ENCODE peak calls at places on chromosomes 4 and X, in nine cellular contexts. One of them, this sample, is unnamed.

GRCh38 chr4:78642934-78643333 is 91.4 kb downstream of the ANXA3 start:
- DNase-seq in lower lobe of right lung: no peak
- DNase-seq in MM.1S: no peak
- DNase-seq in WTC11: no peak
- DNase-seq in right lobe of liver: no peak
- DNase-seq in endothelial cell: no peak
- DNase-seq in AG09309: no peak
- DNase-seq in heart right ventricle: no peak
- DNase-seq in RWPE1: no peak
- DNase-seq in this sample: no peak

GRCh38 chrX:1222511-1223252 is 10.2 kb upstream of the CRLF2 start:
- DNase-seq in WTC11: no peak
- DNase-seq in AG09309: no peak
- DNase-seq in heart right ventricle: no peak
- DNase-seq in MM.1S: no peak
- DNase-seq in lower lobe of right lung: no peak
- DNase-seq in RWPE1: no peak
- DNase-seq in right lobe of liver: no peak
- DNase-seq in endothelial cell: no peak
- DNase-seq in this sample: no peak

GRCh38 chr4:76969493-76969892 is 19.9 kb downstream of the SEPTIN11 start:
- DNase-seq in AG09309: no peak
- DNase-seq in WTC11: no peak
- DNase-seq in RWPE1: no peak
- DNase-seq in lower lobe of right lung: no peak
- DNase-seq in right lobe of liver: no peak
- DNase-seq in MM.1S: no peak
- DNase-seq in heart right ventricle: no peak
- DNase-seq in endothelial cell: no peak
- DNase-seq in this sample: no peak

GRCh38 chrX:18353931-18354368 is 538 bp downstream of the SCML2 start:
- DNase-seq in lower lobe of right lung: no peak
- DNase-seq in WTC11: peak
- DNase-seq in MM.1S: peak
- DNase-seq in RWPE1: no peak
- DNase-seq in heart right ventricle: peak
- DNase-seq in AG09309: no peak
- DNase-seq in right lobe of liver: peak
- DNase-seq in endothelial cell: peak
- DNase-seq in this sample: peak

GRCh38 chr4:127686656-127687055 is 43.5 kb upstream of the SLC25A31 start:
- DNase-seq in AG09309: no peak
- DNase-seq in RWPE1: peak
- DNase-seq in heart right ventricle: no peak
- DNase-seq in endothelial cell: no peak
- DNase-seq in right lobe of liver: no peak
- DNase-seq in MM.1S: no peak
- DNase-seq in WTC11: no peak
- DNase-seq in lower lobe of right lung: no peak
- DNase-seq in this sample: no peak

GRCh38 chr4:144906181-144906895 is 191.7 kb downstream of the ANAPC10 start:
- DNase-seq in MM.1S: peak
- DNase-seq in AG09309: no peak
- DNase-seq in WTC11: no peak
- DNase-seq in lower lobe of right lung: no peak
- DNase-seq in right lobe of liver: no peak
- DNase-seq in endothelial cell: no peak
- DNase-seq in RWPE1: no peak
- DNase-seq in heart right ventricle: no peak
- DNase-seq in this sample: no peak

GRCh38 chr4:66094070-66094469 is 423.8 kb upstream of the EPHA5 start:
- DNase-seq in AG09309: no peak
- DNase-seq in MM.1S: no peak
- DNase-seq in WTC11: no peak
- DNase-seq in lower lobe of right lung: no peak
- DNase-seq in heart right ventricle: no peak
- DNase-seq in right lobe of liver: no peak
- DNase-seq in RWPE1: no peak
- DNase-seq in endothelial cell: no peak
- DNase-seq in this sample: no peak

GRCh38 chr4:173325007-173325736 is 9.0 kb downstream of the HMGB2 start:
- DNase-seq in AG09309: no peak
- DNase-seq in heart right ventricle: no peak
- DNase-seq in RWPE1: no peak
- DNase-seq in MM.1S: no peak
- DNase-seq in lower lobe of right lung: no peak
- DNase-seq in right lobe of liver: no peak
- DNase-seq in endothelial cell: no peak
- DNase-seq in WTC11: no peak
- DNase-seq in this sample: no peak

GRCh38 chr4:119679251-119679650 is 50.6 kb upstream of the PDE5A start:
- DNase-seq in MM.1S: no peak
- DNase-seq in AG09309: no peak
- DNase-seq in WTC11: no peak
- DNase-seq in right lobe of liver: no peak
- DNase-seq in endothelial cell: no peak
- DNase-seq in lower lobe of right lung: no peak
- DNase-seq in RWPE1: no peak
- DNase-seq in heart right ventricle: no peak
- DNase-seq in this sample: no peak

GRCh38 chr4:87071401-87071800 is 136.6 kb downstream of the AFF1 start:
- DNase-seq in WTC11: no peak
- DNase-seq in RWPE1: no peak
- DNase-seq in AG09309: no peak
- DNase-seq in MM.1S: no peak
- DNase-seq in right lobe of liver: peak
- DNase-seq in heart right ventricle: peak
- DNase-seq in lower lobe of right lung: no peak
- DNase-seq in endothelial cell: no peak
- DNase-seq in this sample: no peak

DNA sequence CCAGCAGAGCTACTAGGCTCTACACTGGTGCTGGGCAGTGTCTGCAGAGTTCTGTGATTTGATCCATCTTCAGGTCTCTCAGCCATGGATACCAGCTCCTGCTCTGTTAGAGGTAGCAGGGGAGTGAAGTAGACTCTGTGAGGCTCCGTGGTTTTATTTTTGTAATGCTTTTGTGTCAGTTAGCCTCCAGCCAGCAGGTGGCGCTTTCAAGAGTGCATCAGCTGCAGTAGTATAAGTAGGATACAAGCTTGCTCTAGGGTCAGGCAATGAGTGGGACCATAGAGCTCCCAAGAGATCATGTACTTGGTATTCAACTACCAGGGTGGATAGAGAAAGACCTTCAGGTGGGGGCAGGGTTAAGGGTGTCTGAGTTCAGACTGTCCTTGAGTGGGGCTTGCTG is 362.5 kb upstream of the TRAM1L1 start:
- DNase-seq in heart right ventricle: no peak
- DNase-seq in endothelial cell: peak
- DNase-seq in RWPE1: no peak
- DNase-seq in MM.1S: peak
- DNase-seq in WTC11: peak
- DNase-seq in AG09309: no peak
- DNase-seq in right lobe of liver: no peak
- DNase-seq in lower lobe of right lung: no peak
- DNase-seq in this sample: no peak
- TF ChIP-seq CTCF in heart right ventricle: no peak
- TF ChIP-seq CTCF in endothelial cell: peak
- TF ChIP-seq CTCF in RWPE1: peak
- TF ChIP-seq CTCF in MM.1S: peak
- TF ChIP-seq CTCF in WTC11: peak
- TF ChIP-seq CTCF in AG09309: no peak
- TF ChIP-seq CTCF in right lobe of liver: peak
- TF ChIP-seq CTCF in lower lobe of right lung: no peak
- TF ChIP-seq CTCF in this sample: no peak

DNA sequence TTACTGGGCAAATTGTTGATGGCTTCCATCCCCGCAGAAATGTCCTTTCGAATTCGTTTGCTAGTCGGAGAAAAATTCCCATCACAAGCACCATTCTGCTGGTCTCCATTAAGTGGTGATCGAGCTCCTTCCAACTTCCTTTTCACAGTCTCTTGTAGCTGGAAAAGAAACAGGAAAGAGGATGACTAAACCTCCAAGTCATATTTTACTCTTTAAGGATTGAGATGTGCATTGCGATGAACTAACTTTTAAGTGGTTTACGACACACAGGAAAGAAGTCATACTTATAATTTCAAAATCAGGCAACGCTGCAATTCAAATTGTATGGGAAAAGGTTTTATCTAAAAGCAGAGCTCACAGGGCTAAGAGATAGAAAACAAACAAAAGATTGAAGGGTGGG is 225.2 kb downstream of the MGST2 start:
- DNase-seq in RWPE1: peak
- DNase-seq in MM.1S: no peak
- DNase-seq in heart right ventricle: no peak
- DNase-seq in right lobe of liver: no peak
- DNase-seq in AG09309: peak
- DNase-seq in WTC11: no peak
- DNase-seq in endothelial cell: no peak
- DNase-seq in lower lobe of right lung: no peak
- DNase-seq in this sample: no peak
- TF ChIP-seq CTCF in RWPE1: no peak
- TF ChIP-seq CTCF in MM.1S: no peak
- TF ChIP-seq CTCF in heart right ventricle: peak
- TF ChIP-seq CTCF in right lobe of liver: no peak
- TF ChIP-seq CTCF in AG09309: no peak
- TF ChIP-seq CTCF in WTC11: no peak
- TF ChIP-seq CTCF in endothelial cell: no peak
- TF ChIP-seq CTCF in lower lobe of right lung: no peak
- TF ChIP-seq CTCF in this sample: no peak

GRCh38 chr4:2009651-2010233 is 968 bp upstream of the NELFA start:
- DNase-seq in MM.1S: peak
- DNase-seq in AG09309: no peak
- DNase-seq in WTC11: peak
- DNase-seq in lower lobe of right lung: peak
- DNase-seq in endothelial cell: peak
- DNase-seq in RWPE1: peak
- DNase-seq in heart right ventricle: peak
- DNase-seq in right lobe of liver: peak
- DNase-seq in this sample: peak
- TF ChIP-seq CTCF in MM.1S: no peak
- TF ChIP-seq CTCF in AG09309: no peak
- TF ChIP-seq CTCF in WTC11: no peak
- TF ChIP-seq CTCF in lower lobe of right lung: peak
- TF ChIP-seq CTCF in endothelial cell: no peak
- TF ChIP-seq CTCF in RWPE1: peak
- TF ChIP-seq CTCF in heart right ventricle: peak
- TF ChIP-seq CTCF in right lobe of liver: peak
- TF ChIP-seq CTCF in this sample: no peak

DNA sequence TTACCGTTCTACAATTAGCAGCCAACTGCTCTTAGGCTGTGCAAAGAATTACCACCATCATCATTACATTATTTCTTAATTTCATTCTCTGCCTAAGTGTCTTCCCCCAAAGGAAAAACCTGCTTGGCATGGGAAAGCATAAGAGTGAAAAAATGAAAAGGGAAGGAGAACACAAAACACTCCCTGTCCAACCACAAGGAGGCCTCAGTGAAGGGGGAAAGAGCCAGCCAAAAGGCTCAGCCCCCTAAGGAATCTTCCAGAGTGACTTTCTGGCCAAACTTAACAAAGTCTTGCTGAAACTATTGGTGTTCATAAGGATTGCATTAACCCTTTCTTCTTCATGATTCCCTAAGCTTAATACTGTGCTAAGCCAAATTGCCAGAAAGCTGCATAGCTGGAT is 287.4 kb downstream of the SMARCA1 start:
- DNase-seq in lower lobe of right lung: no peak
- DNase-seq in right lobe of liver: no peak
- DNase-seq in heart right ventricle: no peak
- DNase-seq in WTC11: no peak
- DNase-seq in MM.1S: no peak
- DNase-seq in RWPE1: no peak
- DNase-seq in endothelial cell: no peak
- DNase-seq in AG09309: no peak
- DNase-seq in this sample: no peak
- TF ChIP-seq CTCF in lower lobe of right lung: no peak
- TF ChIP-seq CTCF in right lobe of liver: no peak
- TF ChIP-seq CTCF in heart right ventricle: no peak
- TF ChIP-seq CTCF in WTC11: no peak
- TF ChIP-seq CTCF in MM.1S: no peak
- TF ChIP-seq CTCF in RWPE1: no peak
- TF ChIP-seq CTCF in endothelial cell: no peak
- TF ChIP-seq CTCF in AG09309: no peak
- TF ChIP-seq CTCF in this sample: no peak

GRCh38 chr4:37383579-37384229 is 139.2 kb downstream of the NWD2 start:
- DNase-seq in lower lobe of right lung: no peak
- DNase-seq in endothelial cell: peak
- DNase-seq in MM.1S: peak
- DNase-seq in heart right ventricle: no peak
- DNase-seq in WTC11: no peak
- DNase-seq in right lobe of liver: no peak
- DNase-seq in AG09309: no peak
- DNase-seq in RWPE1: peak
- DNase-seq in this sample: peak
- TF ChIP-seq CTCF in lower lobe of right lung: peak
- TF ChIP-seq CTCF in endothelial cell: peak
- TF ChIP-seq CTCF in MM.1S: peak
- TF ChIP-seq CTCF in heart right ventricle: peak
- TF ChIP-seq CTCF in WTC11: peak
- TF ChIP-seq CTCF in right lobe of liver: peak
- TF ChIP-seq CTCF in AG09309: peak
- TF ChIP-seq CTCF in RWPE1: peak
- TF ChIP-seq CTCF in this sample: peak